ENCODE peak calls at places on chromosomes 11 and 22, in ten cellular contexts. One of them, this sample, is unnamed.

GRCh38 chr11:6315811-6316425 is 4.4 kb downstream of the CAVIN3 start:
- DNase-seq in lung: peak; percentile 53
- DNase-seq in dorsolateral prefrontal cortex: peak; percentile 41
- DNase-seq in WTC11: peak; percentile 68
- DNase-seq in kidney epithelial cell: no peak
- DNase-seq in body of pancreas: peak; percentile 68
- DNase-seq in right lobe of liver: peak; percentile 67
- DNase-seq in lower leg skin: peak; percentile 52
- DNase-seq in chondrocyte: no peak
- DNase-seq in AG09319: no peak
- DNase-seq in this sample: peak; percentile 62

GRCh38 chr22:42604403-42604802 is 10.3 kb downstream of the POLDIP3 start:
- DNase-seq in lung: peak; percentile 60
- DNase-seq in dorsolateral prefrontal cortex: no peak
- DNase-seq in WTC11: no peak
- DNase-seq in kidney epithelial cell: no peak
- DNase-seq in body of pancreas: peak; percentile 79
- DNase-seq in right lobe of liver: no peak
- DNase-seq in lower leg skin: no peak
- DNase-seq in chondrocyte: no peak
- DNase-seq in AG09319: no peak
- DNase-seq in this sample: no peak

GRCh38 chr11:66478823-66479740 is 1.2 kb upstream of the DPP3 start:
- DNase-seq in lung: peak; percentile 35
- DNase-seq in dorsolateral prefrontal cortex: no peak
- DNase-seq in WTC11: peak; percentile 65
- DNase-seq in kidney epithelial cell: no peak
- DNase-seq in body of pancreas: peak; percentile 57
- DNase-seq in right lobe of liver: no peak
- DNase-seq in lower leg skin: no peak
- DNase-seq in chondrocyte: no peak
- DNase-seq in AG09319: no peak
- DNase-seq in this sample: no peak

GRCh38 chr11:92627615-92628201 is 341.7 kb upstream of the MTNR1B start:
- DNase-seq in lung: no peak
- DNase-seq in dorsolateral prefrontal cortex: no peak
- DNase-seq in WTC11: no peak
- DNase-seq in kidney epithelial cell: no peak
- DNase-seq in body of pancreas: no peak
- DNase-seq in right lobe of liver: no peak
- DNase-seq in lower leg skin: no peak
- DNase-seq in chondrocyte: no peak
- DNase-seq in AG09319: no peak
- DNase-seq in this sample: no peak

GRCh38 chr22:29877620-29878019 is 5.4 kb upstream of the MTMR3 start:
- DNase-seq in lung: no peak
- DNase-seq in dorsolateral prefrontal cortex: no peak
- DNase-seq in WTC11: no peak
- DNase-seq in kidney epithelial cell: no peak
- DNase-seq in body of pancreas: no peak
- DNase-seq in right lobe of liver: no peak
- DNase-seq in lower leg skin: no peak
- DNase-seq in chondrocyte: no peak
- DNase-seq in AG09319: no peak
- DNase-seq in this sample: no peak

GRCh38 chr22:45413368-45414211 is at the start of the genes RIBC2 and SMC1B:
- DNase-seq in lung: peak; percentile 68
- DNase-seq in dorsolateral prefrontal cortex: peak; percentile 50
- DNase-seq in WTC11: peak; percentile 88
- DNase-seq in kidney epithelial cell: peak; percentile 26
- DNase-seq in body of pancreas: peak; percentile 79
- DNase-seq in right lobe of liver: peak; percentile 86
- DNase-seq in lower leg skin: peak; percentile 49
- DNase-seq in chondrocyte: peak; percentile 75
- DNase-seq in AG09319: peak; percentile 25
- DNase-seq in this sample: peak; percentile 83

GRCh38 chr11:40290031-40290650 is 1169.3 kb downstream of the LRRC4C start:
- DNase-seq in lung: no peak
- DNase-seq in dorsolateral prefrontal cortex: no peak
- DNase-seq in WTC11: no peak
- DNase-seq in kidney epithelial cell: no peak
- DNase-seq in body of pancreas: no peak
- DNase-seq in right lobe of liver: no peak
- DNase-seq in lower leg skin: no peak
- DNase-seq in chondrocyte: no peak
- DNase-seq in AG09319: no peak
- DNase-seq in this sample: no peak

GRCh38 chr11:10864688-10865087 is 6.8 kb upstream of the ZBED5 start:
- DNase-seq in lung: no peak
- DNase-seq in dorsolateral prefrontal cortex: no peak
- DNase-seq in WTC11: no peak
- DNase-seq in kidney epithelial cell: no peak
- DNase-seq in body of pancreas: no peak
- DNase-seq in right lobe of liver: no peak
- DNase-seq in lower leg skin: no peak
- DNase-seq in chondrocyte: no peak
- DNase-seq in AG09319: no peak
- DNase-seq in this sample: no peak

GRCh38 chr22:39547587-39547947 is 15.0 kb upstream of the RPS19BP1 start:
- DNase-seq in lung: no peak
- DNase-seq in dorsolateral prefrontal cortex: no peak
- DNase-seq in WTC11: no peak
- DNase-seq in kidney epithelial cell: no peak
- DNase-seq in body of pancreas: no peak
- DNase-seq in right lobe of liver: no peak
- DNase-seq in lower leg skin: no peak
- DNase-seq in chondrocyte: no peak
- DNase-seq in AG09319: no peak
- DNase-seq in this sample: no peak

GRCh38 chr22:39543095-39543494 is 10.5 kb upstream of the RPS19BP1 start:
- DNase-seq in lung: no peak
- DNase-seq in dorsolateral prefrontal cortex: no peak
- DNase-seq in WTC11: peak; percentile 74
- DNase-seq in kidney epithelial cell: no peak
- DNase-seq in body of pancreas: no peak
- DNase-seq in right lobe of liver: no peak
- DNase-seq in lower leg skin: no peak
- DNase-seq in chondrocyte: no peak
- DNase-seq in AG09319: no peak
- DNase-seq in this sample: peak; percentile 63

GRCh38 chr22:39546889-39547586 is 14.5 kb upstream of the RPS19BP1 start:
- DNase-seq in lung: no peak
- DNase-seq in dorsolateral prefrontal cortex: peak; percentile 83
- DNase-seq in WTC11: no peak
- DNase-seq in kidney epithelial cell: no peak
- DNase-seq in body of pancreas: no peak
- DNase-seq in right lobe of liver: no peak
- DNase-seq in lower leg skin: no peak
- DNase-seq in chondrocyte: no peak
- DNase-seq in AG09319: no peak
- DNase-seq in this sample: no peak

GRCh38 chr22:39545310-39546063 is 12.9 kb upstream of the RPS19BP1 start:
- DNase-seq in lung: no peak
- DNase-seq in dorsolateral prefrontal cortex: no peak
- DNase-seq in WTC11: peak; percentile 82
- DNase-seq in kidney epithelial cell: no peak
- DNase-seq in body of pancreas: peak; percentile 52
- DNase-seq in right lobe of liver: no peak
- DNase-seq in lower leg skin: no peak
- DNase-seq in chondrocyte: no peak
- DNase-seq in AG09319: no peak
- DNase-seq in this sample: no peak

GRCh38 chr22:39546064-39546365 is 13.5 kb upstream of the RPS19BP1 start:
- DNase-seq in lung: no peak
- DNase-seq in dorsolateral prefrontal cortex: no peak
- DNase-seq in WTC11: no peak
- DNase-seq in kidney epithelial cell: no peak
- DNase-seq in body of pancreas: no peak
- DNase-seq in right lobe of liver: no peak
- DNase-seq in lower leg skin: no peak
- DNase-seq in chondrocyte: no peak
- DNase-seq in AG09319: no peak
- DNase-seq in this sample: no peak
- TF ChIP-seq CTCF in lung: no peak
- TF ChIP-seq CTCF in dorsolateral prefrontal cortex: no peak
- TF ChIP-seq CTCF in WTC11: no peak
- TF ChIP-seq CTCF in kidney epithelial cell: no peak
- TF ChIP-seq CTCF in body of pancreas: no peak
- TF ChIP-seq CTCF in right lobe of liver: no peak
- TF ChIP-seq CTCF in lower leg skin: no peak
- TF ChIP-seq CTCF in chondrocyte: no peak
- TF ChIP-seq CTCF in AG09319: no peak
- TF ChIP-seq CTCF in this sample: no peak

GRCh38 chr11:34208266-34209135 is 103.1 kb downstream of the NAT10 start:
- DNase-seq in lung: no peak
- DNase-seq in dorsolateral prefrontal cortex: no peak
- DNase-seq in WTC11: no peak
- DNase-seq in kidney epithelial cell: no peak
- DNase-seq in body of pancreas: no peak
- DNase-seq in right lobe of liver: no peak
- DNase-seq in lower leg skin: no peak
- DNase-seq in chondrocyte: no peak
- DNase-seq in AG09319: no peak
- DNase-seq in this sample: no peak

GRCh38 chr11:34207487-34207886 is 102.1 kb downstream of the NAT10 start:
- DNase-seq in lung: no peak
- DNase-seq in dorsolateral prefrontal cortex: no peak
- DNase-seq in WTC11: no peak
- DNase-seq in kidney epithelial cell: no peak
- DNase-seq in body of pancreas: no peak
- DNase-seq in right lobe of liver: no peak
- DNase-seq in lower leg skin: no peak
- DNase-seq in chondrocyte: no peak
- DNase-seq in AG09319: no peak
- DNase-seq in this sample: no peak

GRCh38 chr11:34213366-34213765 is 107.9 kb downstream of the NAT10 start:
- DNase-seq in lung: no peak
- DNase-seq in dorsolateral prefrontal cortex: no peak
- DNase-seq in WTC11: no peak
- DNase-seq in kidney epithelial cell: no peak
- DNase-seq in body of pancreas: no peak
- DNase-seq in right lobe of liver: no peak
- DNase-seq in lower leg skin: no peak
- DNase-seq in chondrocyte: no peak
- DNase-seq in AG09319: no peak
- DNase-seq in this sample: no peak

GRCh38 chr11:34206598-34207300 is 101.3 kb downstream of the NAT10 start:
- DNase-seq in lung: no peak
- DNase-seq in dorsolateral prefrontal cortex: no peak
- DNase-seq in WTC11: no peak
- DNase-seq in kidney epithelial cell: no peak
- DNase-seq in body of pancreas: no peak
- DNase-seq in right lobe of liver: no peak
- DNase-seq in lower leg skin: no peak
- DNase-seq in chondrocyte: no peak
- DNase-seq in AG09319: no peak
- DNase-seq in this sample: no peak

GRCh38 chr11:34209809-34210208 is 104.4 kb downstream of the NAT10 start:
- DNase-seq in lung: no peak
- DNase-seq in dorsolateral prefrontal cortex: no peak
- DNase-seq in WTC11: peak; percentile 25
- DNase-seq in kidney epithelial cell: no peak
- DNase-seq in body of pancreas: no peak
- DNase-seq in right lobe of liver: no peak
- DNase-seq in lower leg skin: no peak
- DNase-seq in chondrocyte: no peak
- DNase-seq in AG09319: no peak
- DNase-seq in this sample: no peak
- TF ChIP-seq CTCF in lung: no peak
- TF ChIP-seq CTCF in dorsolateral prefrontal cortex: no peak
- TF ChIP-seq CTCF in WTC11: no peak
- TF ChIP-seq CTCF in kidney epithelial cell: no peak
- TF ChIP-seq CTCF in body of pancreas: no peak
- TF ChIP-seq CTCF in right lobe of liver: no peak
- TF ChIP-seq CTCF in lower leg skin: no peak
- TF ChIP-seq CTCF in chondrocyte: no peak
- TF ChIP-seq CTCF in AG09319: no peak
- TF ChIP-seq CTCF in this sample: no peak

GRCh38 chr11:65121865-65122696 is at the start of the genes FAU and MRPL49:
- DNase-seq in lung: peak; percentile 99
- DNase-seq in dorsolateral prefrontal cortex: peak; percentile 99
- DNase-seq in WTC11: peak; percentile 99
- DNase-seq in kidney epithelial cell: peak; percentile 95
- DNase-seq in body of pancreas: peak; percentile 99
- DNase-seq in right lobe of liver: peak; percentile 100
- DNase-seq in lower leg skin: peak; percentile 97
- DNase-seq in chondrocyte: peak; percentile 99
- DNase-seq in AG09319: peak; percentile 88
- DNase-seq in this sample: peak; percentile 99
- TF ChIP-seq CTCF in lung: no peak
- TF ChIP-seq CTCF in dorsolateral prefrontal cortex: no peak
- TF ChIP-seq CTCF in WTC11: no peak
- TF ChIP-seq CTCF in kidney epithelial cell: no peak
- TF ChIP-seq CTCF in body of pancreas: no peak
- TF ChIP-seq CTCF in right lobe of liver: no peak
- TF ChIP-seq CTCF in lower leg skin: no peak
- TF ChIP-seq CTCF in chondrocyte: no peak
- TF ChIP-seq CTCF in AG09319: no peak
- TF ChIP-seq CTCF in this sample: no peak

GRCh38 chr22:16933274-16933923 is 74.6 kb downstream of the GAB4 start:
- DNase-seq in lung: no peak
- DNase-seq in dorsolateral prefrontal cortex: no peak
- DNase-seq in WTC11: no peak
- DNase-seq in kidney epithelial cell: no peak
- DNase-seq in body of pancreas: no peak
- DNase-seq in right lobe of liver: no peak
- DNase-seq in lower leg skin: no peak
- DNase-seq in chondrocyte: no peak
- DNase-seq in AG09319: no peak
- DNase-seq in this sample: no peak

GRCh38 chr22:16935209-16935608 is 72.8 kb downstream of the GAB4 start:
- DNase-seq in lung: peak; percentile 19
- DNase-seq in dorsolateral prefrontal cortex: no peak
- DNase-seq in WTC11: no peak
- DNase-seq in kidney epithelial cell: no peak
- DNase-seq in body of pancreas: no peak
- DNase-seq in right lobe of liver: no peak
- DNase-seq in lower leg skin: no peak
- DNase-seq in chondrocyte: no peak
- DNase-seq in AG09319: no peak
- DNase-seq in this sample: no peak

GRCh38 chr22:16936625-16937024 is 71.4 kb downstream of the GAB4 start:
- DNase-seq in lung: peak; percentile 13
- DNase-seq in dorsolateral prefrontal cortex: no peak
- DNase-seq in WTC11: no peak
- DNase-seq in kidney epithelial cell: no peak
- DNase-seq in body of pancreas: no peak
- DNase-seq in right lobe of liver: no peak
- DNase-seq in lower leg skin: no peak
- DNase-seq in chondrocyte: no peak
- DNase-seq in AG09319: no peak
- DNase-seq in this sample: no peak

GRCh38 chr22:16933924-16934282 is 74.1 kb downstream of the GAB4 start:
- DNase-seq in lung: no peak
- DNase-seq in dorsolateral prefrontal cortex: no peak
- DNase-seq in WTC11: no peak
- DNase-seq in kidney epithelial cell: no peak
- DNase-seq in body of pancreas: no peak
- DNase-seq in right lobe of liver: no peak
- DNase-seq in lower leg skin: no peak
- DNase-seq in chondrocyte: no peak
- DNase-seq in AG09319: no peak
- DNase-seq in this sample: peak; percentile 30

DNA sequence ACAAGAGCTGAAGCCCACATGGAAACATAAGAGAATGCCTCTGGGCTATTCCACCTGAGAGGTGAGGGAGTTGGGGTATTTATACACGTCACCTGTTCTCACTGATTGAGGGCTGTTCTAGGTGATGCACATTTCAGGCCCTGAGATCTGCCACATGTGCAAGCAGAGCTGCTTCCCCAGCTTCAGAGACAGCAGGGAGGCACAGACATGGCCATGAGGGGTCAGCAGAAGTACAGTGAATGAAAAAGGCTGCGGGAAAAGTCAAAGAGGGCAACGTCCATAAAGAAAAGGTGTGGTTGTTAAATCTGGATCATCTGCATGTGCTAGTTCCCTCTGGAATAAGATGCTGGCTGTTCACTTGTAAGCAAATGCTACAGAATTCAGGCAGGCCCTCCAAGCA is 75.4 kb downstream of the GAB4 start:
- DNase-seq in lung: peak; percentile 13
- DNase-seq in dorsolateral prefrontal cortex: no peak
- DNase-seq in WTC11: no peak
- DNase-seq in kidney epithelial cell: no peak
- DNase-seq in body of pancreas: no peak
- DNase-seq in right lobe of liver: no peak
- DNase-seq in lower leg skin: no peak
- DNase-seq in chondrocyte: no peak
- DNase-seq in AG09319: no peak
- DNase-seq in this sample: no peak
- TF ChIP-seq CTCF in lung: no peak
- TF ChIP-seq CTCF in dorsolateral prefrontal cortex: no peak
- TF ChIP-seq CTCF in WTC11: no peak
- TF ChIP-seq CTCF in kidney epithelial cell: no peak
- TF ChIP-seq CTCF in body of pancreas: no peak
- TF ChIP-seq CTCF in right lobe of liver: no peak
- TF ChIP-seq CTCF in lower leg skin: no peak
- TF ChIP-seq CTCF in chondrocyte: no peak
- TF ChIP-seq CTCF in AG09319: no peak
- TF ChIP-seq CTCF in this sample: no peak

This sample was measured in glutamatergic neuron.